ENCODE peak calls at places on chromosome 3, in six cellular contexts. P, M, B, Q, O and C are unnamed samples.

GRCh38 chr3:183904833-183905780 is 20.4 kb upstream of the PARL start:
- DNase-seq in P (no peak), M (no peak), B (no peak), Q (no peak), O (no peak), C (no peak)

GRCh38 chr3:155014953-155015352 is 65.2 kb upstream of the MME start:
- DNase-seq in P (no peak), M (no peak), B (no peak), Q (no peak), O (no peak), C (no peak)

GRCh38 chr3:188948658-188949400 is 222.9 kb upstream of the TPRG1 start:
- DNase-seq in P (no peak), M (no peak), B (no peak), Q (no peak), O (no peak), C (no peak)

GRCh38 chr3:33128706-33129105 is 14.9 kb downstream of the CRTAP start:
- DNase-seq in P (no peak), M (no peak), B (no peak), Q (no peak), O (no peak), C (peak)

GRCh38 chr3:177470200-177470941 is 273.1 kb upstream of the TBL1XR1 start:
- DNase-seq in P (no peak), M (no peak), B (no peak), Q (no peak), O (no peak), C (no peak)

GRCh38 chr3:43071313-43071893 is 34.5 kb downstream of the POMGNT2 start:
- DNase-seq in P (no peak), M (no peak), B (no peak), Q (peak), O (peak), C (no peak)

GRCh38 chr3:40843851-40844548 is 319.2 kb downstream of the ZNF621 start:
- DNase-seq in P (no peak), M (no peak), B (no peak), Q (no peak), O (no peak), C (no peak)

GRCh38 chr3:97037294-97037943 is 223.0 kb downstream of the EPHA6 start:
- DNase-seq in P (no peak), M (no peak), B (no peak), Q (no peak), O (no peak), C (no peak)

GRCh38 chr3:171218069-171218468 is 191.5 kb upstream of the SLC2A2 start:
- DNase-seq in P (no peak), M (no peak), B (no peak), Q (no peak), O (no peak), C (no peak)

GRCh38 chr3:152320201-152320617 is 51.5 kb downstream of the MBNL1 start:
- DNase-seq in P (no peak), M (no peak), B (no peak), Q (no peak), O (no peak), C (no peak)

GRCh38 chr3:60025071-60026055 is 975.5 kb upstream of the CFAP20DC start:
- DNase-seq in P (no peak), M (no peak), B (no peak), Q (no peak), O (no peak), C (no peak)

GRCh38 chr3:13323822-13324221 is 96.3 kb downstream of the NUP210 start:
- DNase-seq in P (no peak), M (no peak), B (no peak), Q (no peak), O (no peak), C (no peak)

GRCh38 chr3:87621667-87622066 is 345.3 kb upstream of the POU1F1 start:
- DNase-seq in P (no peak), M (no peak), B (no peak), Q (no peak), O (no peak), C (no peak)

GRCh38 chr3:152317956-152318355 is 49.2 kb downstream of the MBNL1 start:
- DNase-seq in P (no peak), M (no peak), B (no peak), Q (no peak), O (no peak), C (no peak)

GRCh38 chr3:154943981-154944380 is 136.1 kb upstream of the MME start:
- DNase-seq in P (no peak), M (no peak), B (no peak), Q (no peak), O (no peak), C (no peak)

GRCh38 chr3:37938011-37938410 is 52.6 kb upstream of the VILL start:
- DNase-seq in P (no peak), M (no peak), B (no peak), Q (no peak), O (no peak), C (no peak)

GRCh38 chr3:45302470-45302869 is 76.4 kb upstream of the TMEM158 start:
- DNase-seq in P (no peak), M (no peak), B (no peak), Q (no peak), O (no peak), C (no peak)

GRCh38 chr3:100600181-100601042 is 9.0 kb upstream of the ADGRG7 start:
- DNase-seq in P (no peak), M (no peak), B (no peak), Q (no peak), O (no peak), C (no peak)

GRCh38 chr3:187587012-187587544 is 83.1 kb downstream of the SST start:
- DNase-seq in P (no peak), M (no peak), B (no peak), Q (no peak), O (no peak), C (no peak)

GRCh38 chr3:184237772-184238171 is 8.4 kb downstream of the VWA5B2 start:
- DNase-seq in P (no peak), M (no peak), B (no peak), Q (no peak), O (no peak), C (no peak)

GRCh38 chr3:190534386-190534785 is 20.5 kb downstream of the IL1RAP start:
- DNase-seq in P (no peak), M (no peak), B (no peak), Q (no peak), O (no peak), C (no peak)

GRCh38 chr3:13254028-13254951 is 165.8 kb downstream of the NUP210 start:
- DNase-seq in P (no peak), M (no peak), B (no peak), Q (no peak), O (no peak), C (no peak)

GRCh38 chr3:73733796-73734195 is 109.1 kb upstream of the PDZRN3 start:
- DNase-seq in P (no peak), M (no peak), B (no peak), Q (no peak), O (no peak), C (no peak)

GRCh38 chr3:69115731-69116130 is 6.7 kb downstream of the LMOD3 start:
- DNase-seq in P (no peak), M (no peak), B (no peak), Q (no peak), O (no peak), C (no peak)

GRCh38 chr3:181687190-181687589 is 24.5 kb upstream of the SOX2 start:
- DNase-seq in P (no peak), M (no peak), B (no peak), Q (no peak), O (no peak), C (no peak)